ENCODE peak calls at places on chromosomes 13 and 19, in five cellular contexts. One of them, this sample, is unnamed.
A peak's percentile ranks its signal among the peaks of the same experiment; 100 is the strongest.

GRCh38 chr13:46553886-46554855 is 1.2 kb downstream of the LRCH1 start:
- DNase-seq in thyroid gland: peak; percentile 70
- DNase-seq in left lung: peak; percentile 77
- DNase-seq in A549: peak; percentile 71
- DNase-seq in uterus: peak; percentile 67
- DNase-seq in this sample: peak; percentile 69

GRCh38 chr13:43522788-43523187 is 264.0 kb downstream of the ENOX1 start:
- DNase-seq in thyroid gland: no peak
- DNase-seq in uterus: no peak
- DNase-seq in left lung: no peak
- DNase-seq in A549: no peak
- DNase-seq in this sample: no peak

GRCh38 chr19:51821921-51822716 is 27.2 kb downstream of the FPR3 start:
- DNase-seq in left lung: no peak
- DNase-seq in A549: no peak
- DNase-seq in uterus: no peak
- DNase-seq in thyroid gland: no peak
- DNase-seq in this sample: no peak

GRCh38 chr19:37899453-37899852 is 6.9 kb downstream of the WDR87 start:
- DNase-seq in A549: no peak
- DNase-seq in thyroid gland: no peak
- DNase-seq in uterus: no peak
- DNase-seq in left lung: no peak
- DNase-seq in this sample: no peak

GRCh38 chr19:1650627-1651009 is 1.8 kb downstream of the TCF3 start:
- DNase-seq in left lung: no peak
- DNase-seq in thyroid gland: no peak
- DNase-seq in A549: no peak
- DNase-seq in uterus: no peak
- DNase-seq in this sample: no peak

GRCh38 chr13:81001828-81002385 is 661.0 kb upstream of the SPRY2 start:
- DNase-seq in left lung: no peak
- DNase-seq in thyroid gland: no peak
- DNase-seq in A549: no peak
- DNase-seq in uterus: no peak
- DNase-seq in this sample: no peak

GRCh38 chr13:99948907-99949656 is 22.5 kb downstream of the ZIC5 start:
- DNase-seq in thyroid gland: no peak
- DNase-seq in left lung: no peak
- DNase-seq in uterus: no peak
- DNase-seq in A549: no peak
- DNase-seq in this sample: no peak

GRCh38 chr19:13173129-13173737 is 23.0 kb downstream of the IER2 start:
- DNase-seq in left lung: no peak
- DNase-seq in thyroid gland: peak; percentile 54
- DNase-seq in A549: no peak
- DNase-seq in uterus: no peak
- DNase-seq in this sample: no peak

GRCh38 chr13:108895220-108895704 is 265.9 kb downstream of the MYO16 start:
- DNase-seq in A549: peak; percentile 56
- DNase-seq in uterus: no peak
- DNase-seq in thyroid gland: no peak
- DNase-seq in left lung: no peak
- DNase-seq in this sample: no peak

GRCh38 chr13:77545626-77546412 is 10.3 kb downstream of the SCEL start:
- DNase-seq in A549: no peak
- DNase-seq in thyroid gland: peak; percentile 60
- DNase-seq in uterus: no peak
- DNase-seq in left lung: no peak
- DNase-seq in this sample: no peak

GRCh38 chr13:99103536-99103935 is 97.1 kb upstream of the UBAC2 start:
- DNase-seq in A549: no peak
- DNase-seq in uterus: no peak
- DNase-seq in left lung: no peak
- DNase-seq in thyroid gland: no peak
- DNase-seq in this sample: no peak

GRCh38 chr19:22619932-22620331 is 14.2 kb upstream of the ZNF492 start:
- DNase-seq in A549: no peak
- DNase-seq in left lung: no peak
- DNase-seq in uterus: no peak
- DNase-seq in thyroid gland: no peak
- DNase-seq in this sample: no peak

GRCh38 chr13:74000906-74001305 is 133.3 kb downstream of the KLF12 start:
- DNase-seq in A549: no peak
- DNase-seq in uterus: no peak
- DNase-seq in left lung: no peak
- DNase-seq in thyroid gland: no peak
- DNase-seq in this sample: no peak

GRCh38 chr19:51311388-51312257 is at the start of gene IGLON5:
- DNase-seq in A549: no peak
- DNase-seq in uterus: no peak
- DNase-seq in left lung: no peak
- DNase-seq in thyroid gland: no peak
- DNase-seq in this sample: no peak

GRCh38 chr13:99199541-99200432 is 867 bp upstream of the UBAC2 start:
- DNase-seq in left lung: no peak
- DNase-seq in A549: no peak
- DNase-seq in thyroid gland: peak; percentile 30
- DNase-seq in uterus: no peak
- DNase-seq in this sample: no peak

GRCh38 chr19:57227461-57227860 is 3.4 kb upstream of the AURKC start:
- DNase-seq in left lung: no peak
- DNase-seq in uterus: no peak
- DNase-seq in thyroid gland: no peak
- DNase-seq in A549: no peak
- DNase-seq in this sample: no peak

GRCh38 chr13:51257187-51257586 is 35.0 kb downstream of the FAM124A start:
- DNase-seq in uterus: no peak
- DNase-seq in left lung: no peak
- DNase-seq in thyroid gland: no peak
- DNase-seq in A549: no peak
- DNase-seq in this sample: no peak

GRCh38 chr19:51116736-51117135 is 8.0 kb upstream of the SIGLEC9 start:
- DNase-seq in left lung: no peak
- DNase-seq in A549: no peak
- DNase-seq in thyroid gland: no peak
- DNase-seq in uterus: no peak
- DNase-seq in this sample: no peak

GRCh38 chr13:106701810-106702341 is 133.9 kb upstream of the ARGLU1 start:
- DNase-seq in A549: no peak
- DNase-seq in thyroid gland: no peak
- DNase-seq in left lung: no peak
- DNase-seq in uterus: peak; percentile 30
- DNase-seq in this sample: no peak

GRCh38 chr19:632228-633067 is 889 bp downstream of the POLRMT start:
- DNase-seq in uterus: no peak
- DNase-seq in thyroid gland: no peak
- DNase-seq in left lung: no peak
- DNase-seq in A549: peak; percentile 66
- DNase-seq in this sample: no peak

GRCh38 chr19:21402303-21402985 is 5.5 kb downstream of the ZNF493 start:
- DNase-seq in left lung: no peak
- DNase-seq in A549: no peak
- DNase-seq in uterus: no peak
- DNase-seq in thyroid gland: no peak
- DNase-seq in this sample: no peak

GRCh38 chr19:15456871-15457700 is 7.3 kb downstream of the RASAL3 start:
- DNase-seq in A549: peak; percentile 30
- DNase-seq in left lung: no peak
- DNase-seq in thyroid gland: no peak
- DNase-seq in uterus: no peak
- DNase-seq in this sample: peak; percentile 50

GRCh38 chr13:106156468-106156867 is 379.0 kb downstream of the EFNB2 start:
- DNase-seq in A549: peak; percentile 57
- DNase-seq in thyroid gland: no peak
- DNase-seq in left lung: no peak
- DNase-seq in uterus: peak; percentile 19
- DNase-seq in this sample: no peak

GRCh38 chr13:113560645-113561416 is 23.7 kb upstream of the TFDP1 start:
- DNase-seq in left lung: no peak
- DNase-seq in A549: no peak
- DNase-seq in uterus: no peak
- DNase-seq in thyroid gland: no peak
- DNase-seq in this sample: peak; percentile 14

GRCh38 chr13:83929147-83929546 is 46.9 kb upstream of the SLITRK1 start:
- DNase-seq in uterus: no peak
- DNase-seq in thyroid gland: no peak
- DNase-seq in A549: no peak
- DNase-seq in left lung: no peak
- DNase-seq in this sample: no peak

GRCh38 chr19:33823341-33823740 is 26.7 kb downstream of the KCTD15 start:
- DNase-seq in A549: no peak
- DNase-seq in left lung: no peak
- DNase-seq in thyroid gland: no peak
- DNase-seq in uterus: no peak
- DNase-seq in this sample: no peak

GRCh38 chr19:45191324-45191845 is 12.8 kb downstream of the BLOC1S3 start:
- DNase-seq in uterus: no peak
- DNase-seq in thyroid gland: no peak
- DNase-seq in left lung: no peak
- DNase-seq in A549: no peak
- DNase-seq in this sample: peak; percentile 37

GRCh38 chr19:55600336-55601028 is 394 bp downstream of the ZNF524 start:
- DNase-seq in A549: no peak
- DNase-seq in uterus: no peak
- DNase-seq in thyroid gland: peak; percentile 74
- DNase-seq in left lung: no peak
- DNase-seq in this sample: no peak

GRCh38 chr13:93305886-93306285 is 79.3 kb downstream of the GPC6 start:
- DNase-seq in uterus: no peak
- DNase-seq in left lung: no peak
- DNase-seq in thyroid gland: no peak
- DNase-seq in A549: no peak
- DNase-seq in this sample: no peak

GRCh38 chr13:41334810-41335209 is 23.7 kb downstream of the NAA16 start:
- DNase-seq in uterus: no peak
- DNase-seq in thyroid gland: no peak
- DNase-seq in A549: no peak
- DNase-seq in left lung: no peak
- DNase-seq in this sample: no peak

GRCh38 chr19:55088543-55089265 is 13.0 kb downstream of the EPS8L1 start:
- DNase-seq in uterus: peak; percentile 82
- DNase-seq in thyroid gland: peak; percentile 79
- DNase-seq in left lung: no peak
- DNase-seq in A549: peak; percentile 71
- DNase-seq in this sample: no peak

GRCh38 chr19:6729573-6730152 is 7.7 kb downstream of the GPR108 start:
- DNase-seq in A549: no peak
- DNase-seq in uterus: no peak
- DNase-seq in thyroid gland: no peak
- DNase-seq in left lung: no peak
- DNase-seq in this sample: no peak

GRCh38 chr19:54795763-54796162 is 7.6 kb upstream of the KIR2DL4 start:
- DNase-seq in thyroid gland: no peak
- DNase-seq in uterus: no peak
- DNase-seq in A549: no peak
- DNase-seq in left lung: no peak
- DNase-seq in this sample: no peak

GRCh38 chr13:32650705-32651311 is 64.6 kb downstream of the PDS5B start:
- DNase-seq in A549: peak; percentile 71
- DNase-seq in left lung: no peak
- DNase-seq in uterus: peak; percentile 45
- DNase-seq in thyroid gland: peak; percentile 61
- DNase-seq in this sample: no peak

GRCh38 chr19:55406869-55407624 is 541 bp downstream of the UBE2S start:
- DNase-seq in left lung: peak; percentile 47
- DNase-seq in thyroid gland: peak; percentile 45
- DNase-seq in uterus: peak; percentile 40
- DNase-seq in A549: no peak
- DNase-seq in this sample: no peak

GRCh38 chr19:17304386-17305047 is 1.2 kb upstream of the MRPL34 start:
- DNase-seq in A549: no peak
- DNase-seq in left lung: peak; percentile 79
- DNase-seq in thyroid gland: peak; percentile 82
- DNase-seq in uterus: peak; percentile 29
- DNase-seq in this sample: no peak
- H3K27ac ChIP-seq in A549: peak overlapping the region; percentile 87
- H3K27ac ChIP-seq in left lung: peak overlapping the region; percentile 92
- H3K27ac ChIP-seq in thyroid gland: peak overlapping the region; percentile 31
- H3K27ac ChIP-seq in uterus: peak overlapping the region; percentile 89
- H3K27ac ChIP-seq in this sample: peak overlapping the region; percentile 90

GRCh38 chr19:5094768-5095567 is 126.1 kb downstream of the KDM4B start:
- DNase-seq in uterus: no peak
- DNase-seq in left lung: no peak
- DNase-seq in thyroid gland: no peak
- DNase-seq in A549: no peak
- DNase-seq in this sample: no peak
- H3K27ac ChIP-seq in uterus: no peak overlapping the region
- H3K27ac ChIP-seq in left lung: no peak overlapping the region
- H3K27ac ChIP-seq in thyroid gland: no peak overlapping the region
- H3K27ac ChIP-seq in A549: no peak overlapping the region
- H3K27ac ChIP-seq in this sample: peak overlapping the region; percentile 82

DNA sequence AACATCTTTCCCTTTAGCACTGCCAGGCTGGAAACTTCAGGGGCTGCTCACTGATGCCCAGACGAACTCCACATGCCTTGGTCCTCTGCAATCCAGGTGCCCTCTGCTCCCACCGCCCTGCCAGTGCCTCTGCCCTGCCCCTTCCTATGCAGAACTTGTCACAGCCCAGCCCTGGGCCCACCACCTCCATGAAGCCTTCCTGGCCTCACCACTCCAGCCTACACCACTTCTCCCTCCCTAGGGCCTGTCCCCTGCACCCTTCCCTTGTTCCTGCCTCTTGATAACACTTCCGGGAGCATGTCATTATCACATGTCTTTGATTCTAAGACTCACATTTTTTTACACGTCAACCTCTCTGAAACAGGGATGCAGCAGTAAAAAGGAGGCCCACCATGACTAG is 627.2 kb downstream of the UQCRFS1 start:
- DNase-seq in uterus: no peak
- DNase-seq in A549: no peak
- DNase-seq in thyroid gland: no peak
- DNase-seq in left lung: no peak
- DNase-seq in this sample: no peak
- H3K27ac ChIP-seq in uterus: no peak overlapping the region
- H3K27ac ChIP-seq in A549: no peak overlapping the region
- H3K27ac ChIP-seq in thyroid gland: no peak overlapping the region
- H3K27ac ChIP-seq in left lung: no peak overlapping the region
- H3K27ac ChIP-seq in this sample: no peak overlapping the region

GRCh38 chr19:40445945-40446784 is 2.0 kb upstream of the SERTAD3 start:
- DNase-seq in left lung: no peak
- DNase-seq in thyroid gland: peak; percentile 65
- DNase-seq in A549: peak; percentile 73
- DNase-seq in uterus: no peak
- DNase-seq in this sample: peak; percentile 74

GRCh38 chr19:40444181-40445005 is at the start of gene SERTAD3:
- DNase-seq in left lung: peak; percentile 96
- DNase-seq in A549: peak; percentile 99
- DNase-seq in uterus: peak; percentile 98
- DNase-seq in thyroid gland: peak; percentile 98
- DNase-seq in this sample: peak; percentile 96

GRCh38 chr19:40445637-40445944 is 1.5 kb upstream of the SERTAD3 start:
- DNase-seq in A549: no peak
- DNase-seq in left lung: no peak
- DNase-seq in uterus: no peak
- DNase-seq in thyroid gland: no peak
- DNase-seq in this sample: no peak

GRCh38 chr19:40443930-40444180 is 280 bp downstream of the SERTAD3 start:
- DNase-seq in left lung: no peak
- DNase-seq in thyroid gland: no peak
- DNase-seq in uterus: no peak
- DNase-seq in A549: no peak
- DNase-seq in this sample: no peak

GRCh38 chr19:40445006-40445312 is 824 bp upstream of the SERTAD3 start:
- DNase-seq in uterus: no peak
- DNase-seq in left lung: no peak
- DNase-seq in thyroid gland: no peak
- DNase-seq in A549: no peak
- DNase-seq in this sample: no peak
- H3K27ac ChIP-seq in uterus: peak overlapping the region; percentile 98
- H3K27ac ChIP-seq in left lung: peak overlapping the region; percentile 91
- H3K27ac ChIP-seq in thyroid gland: peak overlapping the region; percentile 98
- H3K27ac ChIP-seq in A549: peak overlapping the region; percentile 88
- H3K27ac ChIP-seq in this sample: peak overlapping the region; percentile 98